ENCODE peak calls at places on chromosomes 16 and 17, in four cellular contexts. One of them, this sample, is unnamed.

GRCh38 chr16:85371948-85372347 is 241.2 kb upstream of the GSE1 start:
- DNase-seq in GM12878: no peak
- DNase-seq in H1: no peak
- DNase-seq in HepG2: no peak
- DNase-seq in this sample: no peak

GRCh38 chr16:82874251-82874650 is 247.5 kb downstream of the CDH13 start:
- DNase-seq in H1: no peak
- DNase-seq in GM12878: no peak
- DNase-seq in HepG2: no peak
- DNase-seq in this sample: no peak

GRCh38 chr16:1471569-1472194 is 3.1 kb downstream of the CLCN7 start:
- DNase-seq in H1: no peak
- DNase-seq in HepG2: no peak
- DNase-seq in GM12878: no peak
- DNase-seq in this sample: no peak

GRCh38 chr16:66923247-66923851 is 2.0 kb downstream of the RRAD start:
- DNase-seq in H1: no peak
- DNase-seq in HepG2: no peak
- DNase-seq in GM12878: no peak
- DNase-seq in this sample: no peak

GRCh38 chr16:72928089-72928981 is 119.6 kb downstream of the ZFHX3 start:
- DNase-seq in GM12878: no peak
- DNase-seq in H1: no peak
- DNase-seq in HepG2: no peak
- DNase-seq in this sample: no peak

GRCh38 chr16:56314244-56314850 is 111.0 kb downstream of the AMFR start:
- DNase-seq in H1: no peak
- DNase-seq in GM12878: no peak
- DNase-seq in HepG2: no peak
- DNase-seq in this sample: no peak

GRCh38 chr16:9262941-9263340 is 171.5 kb downstream of the HAPSTR1 start:
- DNase-seq in HepG2: no peak
- DNase-seq in H1: no peak
- DNase-seq in GM12878: no peak
- DNase-seq in this sample: no peak

GRCh38 chr17:50627386-50627781 is 7.3 kb upstream of the ABCC3 start:
- DNase-seq in H1: no peak
- DNase-seq in HepG2: no peak
- DNase-seq in GM12878: no peak
- DNase-seq in this sample: no peak

GRCh38 chr17:75844530-75845057 is 390 bp upstream of the UNC13D start:
- DNase-seq in GM12878: no peak
- DNase-seq in HepG2: peak
- DNase-seq in H1: no peak
- DNase-seq in this sample: peak

GRCh38 chr16:66964049-66964448 is 3.0 kb downstream of the CES3 start:
- DNase-seq in GM12878: no peak
- DNase-seq in HepG2: no peak
- DNase-seq in H1: no peak
- DNase-seq in this sample: no peak

GRCh38 chr17:50533720-50534148 is 1.2 kb downstream of the EPN3 start:
- DNase-seq in HepG2: no peak
- DNase-seq in H1: no peak
- DNase-seq in GM12878: no peak
- DNase-seq in this sample: no peak

GRCh38 chr17:42809250-42809649 is 10.6 kb downstream of the CNTD1 start:
- DNase-seq in GM12878: no peak
- DNase-seq in H1: no peak
- DNase-seq in HepG2: no peak
- DNase-seq in this sample: no peak

GRCh38 chr16:89314357-89314756 is 96.9 kb downstream of the ZNF778 start:
- DNase-seq in HepG2: no peak
- DNase-seq in GM12878: no peak
- DNase-seq in H1: no peak
- DNase-seq in this sample: no peak

GRCh38 chr17:1398900-1399299 is 1.1 kb downstream of the YWHAE start:
- DNase-seq in HepG2: no peak
- DNase-seq in GM12878: no peak
- DNase-seq in H1: no peak
- DNase-seq in this sample: no peak

DNA sequence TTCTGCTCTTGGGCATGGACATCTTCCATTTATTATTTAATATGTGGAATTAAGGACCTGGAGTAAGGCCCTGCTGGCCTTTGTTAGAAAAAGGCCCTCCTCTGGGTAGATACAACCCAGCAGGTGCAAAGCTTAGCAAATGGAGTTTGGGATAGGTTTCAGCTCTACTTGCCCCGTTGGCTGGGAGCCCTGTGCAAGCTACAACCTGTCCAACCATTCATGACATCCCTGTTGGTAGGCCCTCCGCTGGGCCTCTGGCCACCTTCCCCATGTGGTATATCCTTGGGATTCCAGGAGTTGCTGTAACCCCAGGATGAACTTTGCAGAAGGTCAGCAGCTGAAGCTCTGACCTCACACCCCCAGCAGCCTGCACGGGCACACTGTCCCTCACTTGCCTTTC is 6.4 kb downstream of the NGFR start:
- DNase-seq in HepG2: peak
- DNase-seq in GM12878: no peak
- DNase-seq in H1: no peak
- DNase-seq in this sample: no peak
- TF ChIP-seq CEBPB in HepG2: no peak
- TF ChIP-seq CEBPB in GM12878: no peak
- TF ChIP-seq CEBPB in H1: no peak
- TF ChIP-seq CEBPB in this sample: no peak

GRCh38 chr17:49021095-49021767 is 24.0 kb downstream of the IGF2BP1 start:
- DNase-seq in H1: no peak
- DNase-seq in HepG2: peak
- DNase-seq in GM12878: no peak
- DNase-seq in this sample: no peak

GRCh38 chr17:49024523-49024922 is 27.3 kb downstream of the IGF2BP1 start:
- DNase-seq in H1: no peak
- DNase-seq in GM12878: no peak
- DNase-seq in HepG2: no peak
- DNase-seq in this sample: no peak

GRCh38 chr17:49020609-49021008 is 23.4 kb downstream of the IGF2BP1 start:
- DNase-seq in H1: no peak
- DNase-seq in HepG2: no peak
- DNase-seq in GM12878: no peak
- DNase-seq in this sample: no peak

GRCh38 chr17:49022391-49022941 is 25.3 kb downstream of the IGF2BP1 start:
- DNase-seq in H1: peak
- DNase-seq in HepG2: peak
- DNase-seq in GM12878: no peak
- DNase-seq in this sample: peak

DNA sequence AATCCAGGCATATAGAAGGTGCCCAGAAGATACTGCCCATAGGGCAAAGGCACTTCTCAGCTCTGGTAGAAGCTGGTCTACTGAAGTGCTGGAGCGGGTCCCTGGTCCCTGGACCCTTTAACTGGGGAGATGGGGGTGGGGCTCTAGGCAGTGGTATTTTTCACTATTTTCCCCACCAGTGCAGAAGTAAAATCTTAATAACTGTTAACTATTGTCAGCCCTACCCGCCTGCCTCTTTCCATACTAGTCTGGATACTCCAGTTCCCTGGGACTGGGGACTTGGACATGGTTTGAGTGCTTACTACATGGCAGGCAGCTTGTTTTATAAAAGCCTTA is 24.6 kb downstream of the IGF2BP1 start:
- DNase-seq in GM12878: no peak
- DNase-seq in HepG2: no peak
- DNase-seq in H1: no peak
- DNase-seq in this sample: no peak
- H3K9ac ChIP-seq in GM12878: no peak
- H3K9ac ChIP-seq in HepG2: peak
- H3K9ac ChIP-seq in H1: peak
- H3K9ac ChIP-seq in this sample: no peak

DNA sequence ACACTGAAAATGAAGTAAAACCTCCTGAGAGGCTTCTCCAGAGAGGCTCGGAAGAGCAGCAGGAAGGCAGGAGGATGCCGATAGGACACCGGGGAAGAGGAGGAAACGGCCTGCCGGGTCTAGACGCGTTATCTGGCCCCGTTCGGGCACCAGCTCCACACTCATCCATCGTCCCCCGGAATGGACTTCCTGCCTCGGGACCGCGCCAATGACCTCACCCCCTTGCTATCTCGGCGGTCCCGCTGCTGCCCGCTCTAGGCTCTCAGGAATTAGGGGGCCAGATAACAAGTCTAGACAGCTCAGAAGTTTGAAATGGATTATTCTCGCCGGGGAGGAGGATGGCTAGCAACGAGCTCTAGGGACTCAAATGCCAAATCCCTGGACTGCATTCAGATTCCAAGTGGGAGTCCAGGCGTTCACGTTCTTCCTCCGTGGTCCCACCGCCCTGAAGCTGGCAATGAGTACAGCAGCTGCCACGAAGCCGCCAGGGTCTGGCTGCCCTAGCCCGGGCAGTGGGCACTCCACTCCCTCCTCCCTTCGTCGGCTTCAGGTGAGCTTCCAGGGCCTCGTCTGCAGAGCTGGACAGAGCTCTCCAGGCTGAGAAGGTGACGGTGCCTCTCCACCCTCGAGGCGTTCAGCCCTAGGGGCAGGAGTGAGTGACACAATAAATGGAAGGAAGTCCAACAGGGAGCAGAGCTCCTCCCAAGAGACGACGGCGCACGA is 351.0 kb downstream of the FOXL1 start:
- DNase-seq in GM12878: no peak
- DNase-seq in HepG2: no peak
- DNase-seq in H1: no peak
- DNase-seq in this sample: peak
- TF ChIP-seq HDAC6 in GM12878: no peak
- TF ChIP-seq HDAC6 in HepG2: no peak
- TF ChIP-seq HDAC6 in H1: no peak
- TF ChIP-seq HDAC6 in this sample: no peak

DNA sequence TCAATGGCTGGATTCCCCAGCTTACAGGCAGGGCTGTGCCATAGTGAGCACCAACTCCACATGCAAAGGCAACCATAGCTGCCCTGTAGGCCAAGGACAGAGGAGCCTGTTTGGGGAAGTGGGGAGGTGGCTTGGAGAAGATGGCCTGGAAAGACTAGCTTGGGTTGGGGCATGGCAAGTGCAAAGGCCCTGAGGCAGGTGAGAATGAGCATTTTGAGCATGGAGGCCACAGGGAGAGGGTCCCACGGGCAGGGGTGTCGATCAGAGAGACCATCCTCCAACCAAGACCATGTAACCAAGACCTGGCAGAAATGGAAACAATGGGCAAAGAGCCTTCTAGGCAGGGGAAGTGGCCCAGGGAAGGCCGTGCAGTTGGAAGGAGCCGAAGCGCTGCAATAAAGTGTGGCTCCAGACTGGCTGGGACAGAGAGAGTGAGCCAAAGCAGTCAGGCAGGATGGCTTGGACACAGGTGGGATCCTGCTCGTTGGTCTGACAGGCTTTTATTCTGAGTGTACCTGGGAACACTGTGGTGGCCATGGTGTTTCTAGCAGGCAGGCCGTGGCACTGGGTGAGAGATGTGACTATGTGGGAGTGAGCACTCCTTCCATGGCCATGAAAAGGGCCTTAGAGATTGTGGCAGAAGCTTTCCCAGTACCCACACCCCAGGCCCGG is 24.8 kb upstream of the MPRIP start:
- DNase-seq in GM12878: no peak
- DNase-seq in HepG2: no peak
- DNase-seq in H1: no peak
- DNase-seq in this sample: no peak
- TF ChIP-seq CEBPB in GM12878: no peak
- TF ChIP-seq CEBPB in HepG2: no peak
- TF ChIP-seq CEBPB in H1: no peak
- TF ChIP-seq CEBPB in this sample: no peak

GRCh38 chr17:39631403-39631802 is 4.7 kb downstream of the PPP1R1B start:
- DNase-seq in H1: no peak
- DNase-seq in HepG2: no peak
- DNase-seq in GM12878: no peak
- DNase-seq in this sample: no peak

GRCh38 chr17:39629894-39630293 is 3.1 kb downstream of the PPP1R1B start:
- DNase-seq in H1: no peak
- DNase-seq in HepG2: peak
- DNase-seq in GM12878: no peak
- DNase-seq in this sample: no peak

GRCh38 chr17:39633570-39634183 is 3.3 kb upstream of the STARD3 start:
- DNase-seq in HepG2: no peak
- DNase-seq in H1: no peak
- DNase-seq in GM12878: no peak
- DNase-seq in this sample: no peak

GRCh38 chr17:39634384-39634871 is 2.5 kb upstream of the STARD3 start:
- DNase-seq in HepG2: no peak
- DNase-seq in H1: no peak
- DNase-seq in GM12878: no peak
- DNase-seq in this sample: peak

GRCh38 chr17:39632153-39632941 is 4.6 kb upstream of the STARD3 start:
- DNase-seq in HepG2: no peak
- DNase-seq in GM12878: no peak
- DNase-seq in H1: no peak
- DNase-seq in this sample: no peak
- H3K9ac ChIP-seq in HepG2: no peak
- H3K9ac ChIP-seq in GM12878: no peak
- H3K9ac ChIP-seq in H1: no peak
- H3K9ac ChIP-seq in this sample: peak